ENCODE peak calls at places on chromosome X, in six cellular contexts. W is colonic mucosa, K is tibial artery, F is GM10248, V is upper lobe of left lung, D is Calu3. Y is an unnamed sample.
A peak's percentile ranks its signal among the peaks of the same experiment; 100 is the strongest.

GRCh38 chrX:33273521-33273920 is 62.2 kb upstream of the DMD start:
- DNase-seq in K (no peak), D (no peak), V (no peak), W (no peak), F (no peak), Y (no peak)

GRCh38 chrX:115324194-115324593 is 34.7 kb downstream of the LUZP4 start:
- DNase-seq in D (peak; percentile 0), V (peak; percentile 32), K (no peak), W (no peak), F (no peak), Y (no peak)

GRCh38 chrX:79361192-79361870 is 5.8 kb downstream of the ITM2A start:
- DNase-seq in W (no peak), F (no peak), V (no peak), K (no peak), D (no peak), Y (no peak)

GRCh38 chrX:109830704-109831206 is 97.7 kb upstream of the ACSL4 start:
- DNase-seq in D (peak; percentile 34), W (no peak), V (no peak), F (peak; percentile 30), K (no peak), Y (no peak)

GRCh38 chrX:15617111-15617510 is 16.4 kb upstream of the ACE2 start:
- DNase-seq in W (no peak), K (no peak), D (no peak), V (no peak), F (no peak), Y (no peak)

GRCh38 chrX:37817579-37817978 is 29.8 kb downstream of the DYNLT3 start:
- DNase-seq in F (no peak), D (no peak), K (no peak), W (no peak), V (no peak), Y (no peak)

GRCh38 chrX:145190801-145191389 is 56.4 kb upstream of the SPANXN1 start:
- DNase-seq in V (no peak), F (no peak), K (no peak), D (no peak), W (no peak), Y (peak; percentile 4)

GRCh38 chrX:27998666-27999065 is 17.4 kb upstream of the DCAF8L1 start:
- DNase-seq in W (no peak), D (no peak), F (no peak), V (no peak), K (no peak), Y (no peak)

GRCh38 chrX:129785160-129785947 is 5.6 kb downstream of the SASH3 start:
- DNase-seq in W (no peak), V (no peak), F (no peak), D (no peak), K (no peak), Y (no peak)

GRCh38 chrX:42140320-42140719 is 217.0 kb upstream of the CASK start:
- DNase-seq in F (no peak), K (no peak), V (no peak), W (no peak), D (no peak), Y (no peak)

GRCh38 chrX:34918856-34919255 is 23.7 kb upstream of the FAM47B start:
- DNase-seq in K (no peak), W (no peak), D (peak; percentile 54), V (no peak), F (no peak), Y (no peak)

GRCh38 chrX:120575379-120576114 is 14.8 kb upstream of the CUL4B start:
- DNase-seq in V (no peak), F (no peak), D (no peak), W (no peak), K (no peak), Y (no peak)

GRCh38 chrX:153392642-153393321 is 8.4 kb downstream of the PNMA6E start:
- DNase-seq in V (peak; percentile 10), W (no peak), D (no peak), F (no peak), K (no peak), Y (no peak)

GRCh38 chrX:145817666-145818521 is at the start of gene SLITRK2:
- DNase-seq in K (no peak), F (no peak), W (no peak), D (no peak), V (no peak), Y (no peak)

GRCh38 chrX:47097018-47097417 is 18.8 kb downstream of the RGN start:
- DNase-seq in V (no peak), F (no peak), W (no peak), D (no peak), K (no peak), Y (no peak)

GRCh38 chrX:66408507-66408906 is 230.4 kb downstream of the EDA2R start:
- DNase-seq in V (no peak), K (no peak), D (no peak), W (no peak), F (peak; percentile 14), Y (peak; percentile 13)

GRCh38 chrX:155028749-155029360 is 2.2 kb downstream of the FUNDC2 start:
- DNase-seq in K (no peak), V (no peak), D (no peak), W (peak; percentile 23), F (no peak), Y (no peak)

GRCh38 chrX:44871114-44871645 is 1.8 kb upstream of the KDM6A start:
- DNase-seq in V (peak; percentile 32), W (peak; percentile 48), D (peak; percentile 32), K (no peak), F (no peak), Y (no peak)

GRCh38 chrX:65772842-65773241 is 105.4 kb downstream of the MSN start:
- DNase-seq in K (no peak), D (no peak), V (peak; percentile 29), F (no peak), W (no peak), Y (no peak)

GRCh38 chrX:71913156-71913950 is 2.7 kb downstream of the NHSL2 start:
- DNase-seq in W (no peak), K (no peak), D (no peak), V (no peak), F (no peak), Y (no peak)

GRCh38 chrX:46812445-46812844 is 24.4 kb upstream of the RP2 start:
- DNase-seq in F (no peak), K (no peak), W (no peak), V (peak; percentile 23), D (peak; percentile 39), Y (no peak)

GRCh38 chrX:63784346-63784901 is 590 bp downstream of the ARHGEF9 start:
- DNase-seq in D (no peak), V (no peak), F (no peak), K (no peak), W (peak; percentile 41), Y (no peak)

GRCh38 chrX:28880136-28880535 is 292.9 kb downstream of the IL1RAPL1 start:
- DNase-seq in K (no peak), F (no peak), D (no peak), V (no peak), W (no peak), Y (no peak)

DNA sequence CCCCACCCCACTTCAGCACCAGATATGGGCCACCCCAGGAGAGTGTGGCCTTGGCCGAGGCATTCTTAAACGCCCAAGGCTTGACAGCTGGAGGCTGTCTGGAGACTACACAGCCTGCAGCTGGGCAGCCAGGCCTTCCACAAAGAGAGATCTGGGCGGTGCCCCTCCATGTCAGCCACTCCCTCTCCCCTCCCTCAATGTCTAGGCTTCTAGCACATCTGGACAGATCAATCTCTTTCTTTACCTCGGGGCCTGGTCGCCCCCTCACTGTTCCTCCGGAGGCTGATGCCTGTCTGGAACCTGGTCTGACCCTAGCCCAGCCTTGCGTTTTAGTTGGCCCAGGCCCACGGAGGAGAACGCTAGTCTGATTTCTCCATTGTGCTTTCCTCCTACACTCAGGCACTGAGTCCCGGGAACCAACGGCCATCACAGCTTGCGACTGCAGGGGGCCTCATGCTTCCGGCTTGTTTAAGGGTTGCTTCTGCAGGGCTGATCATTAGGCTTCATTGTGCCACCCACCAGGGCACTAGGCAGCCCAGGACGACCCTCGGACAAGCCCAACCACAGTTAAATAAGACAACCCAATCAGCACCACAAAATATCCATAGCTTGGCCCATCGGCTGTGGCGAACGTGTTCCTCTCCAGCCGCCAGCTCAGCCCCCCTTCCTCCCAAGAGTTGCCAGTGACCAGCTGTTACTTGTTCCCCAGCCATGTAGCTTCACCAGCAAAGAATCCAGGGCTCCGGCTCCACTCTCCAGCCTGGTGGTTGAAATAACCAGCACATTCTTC is 200.6 kb downstream of the BCOR start:
- DNase-seq in W (no peak), K (peak; percentile 74), D (peak; percentile 25), F (no peak), V (peak; percentile 42), Y (no peak)
- TF ChIP-seq CTCF in W (no peak), K (no peak), D (no peak), F (no peak), V (no peak), Y (no peak)

GRCh38 chrX:140664939-140665338 is 44.6 kb upstream of the LINC00632 start:
- DNase-seq in D (no peak), W (no peak), V (no peak), F (peak; percentile 6), K (no peak), Y (peak; percentile 12)

GRCh38 chrX:140661657-140662056 is 47.9 kb upstream of the LINC00632 start:
- DNase-seq in D (no peak), V (no peak), K (no peak), F (no peak), W (no peak), Y (no peak)
- TF ChIP-seq CTCF in D (no peak), V (no peak), K (no peak), F (no peak), W (no peak), Y (peak; percentile 13)

GRCh38 chrX:24990585-24990984 is 25.2 kb downstream of the ARX start:
- DNase-seq in D (no peak), F (no peak), W (no peak), K (no peak), V (no peak), Y (no peak)
- TF ChIP-seq CTCF in D (no peak), F (no peak), W (no peak), K (no peak), V (no peak), Y (no peak)

GRCh38 chrX:100685284-100685996 is 41.4 kb downstream of the SRPX2 start:
- DNase-seq in V (peak; percentile 57), D (peak; percentile 73), W (peak; percentile 87), K (no peak), F (peak; percentile 58), Y (peak; percentile 67)

GRCh38 chrX:100682939-100683338 is 38.9 kb downstream of the SRPX2 start:
- DNase-seq in V (no peak), W (no peak), K (no peak), F (no peak), D (no peak), Y (no peak)

GRCh38 chrX:100687546-100687945 is 43.5 kb downstream of the SRPX2 start:
- DNase-seq in K (no peak), V (no peak), F (peak; percentile 26), W (no peak), D (no peak), Y (no peak)

GRCh38 chrX:100687128-100687527 is 43.1 kb downstream of the SRPX2 start:
- DNase-seq in V (no peak), D (no peak), F (no peak), W (no peak), K (no peak), Y (no peak)

GRCh38 chrX:100685997-100686305 is 42.0 kb downstream of the SRPX2 start:
- DNase-seq in W (no peak), V (no peak), F (no peak), D (no peak), K (no peak), Y (no peak)
- TF ChIP-seq CTCF in W (peak; percentile 11), V (no peak), F (no peak), D (peak; percentile 5), K (no peak), Y (no peak)

GRCh38 chrX:93874554-93874953 is 200.5 kb downstream of the FAM133A start:
- DNase-seq in F (no peak), K (no peak), W (peak; percentile 22), D (peak; percentile 12), V (no peak), Y (no peak)
- TF ChIP-seq CTCF in F (peak; percentile 17), K (no peak), W (no peak), D (no peak), V (peak; percentile 34), Y (peak; percentile 63)